ENCODE peak calls at places on chromosomes 2 and 18, in four cellular contexts. One of them, this sample, is unnamed.

GRCh38 chr2:195710407-195710806 is 53.4 kb downstream of the SLC39A10 start:
- DNase-seq in fibroblast of pulmonary artery: peak
- DNase-seq in lung: no peak
- DNase-seq in CD8-positive, alpha-beta T cell: no peak
- DNase-seq in this sample: no peak

GRCh38 chr2:127770973-127771735 is 39.8 kb downstream of the WDR33 start:
- DNase-seq in lung: no peak
- DNase-seq in fibroblast of pulmonary artery: peak
- DNase-seq in CD8-positive, alpha-beta T cell: no peak
- DNase-seq in this sample: no peak

GRCh38 chr2:138323382-138324067 is 178.0 kb upstream of the SPOPL start:
- DNase-seq in fibroblast of pulmonary artery: no peak
- DNase-seq in CD8-positive, alpha-beta T cell: no peak
- DNase-seq in lung: no peak
- DNase-seq in this sample: no peak

GRCh38 chr2:69100220-69100723 is 87.3 kb downstream of the ANTXR1 start:
- DNase-seq in CD8-positive, alpha-beta T cell: no peak
- DNase-seq in lung: no peak
- DNase-seq in fibroblast of pulmonary artery: peak
- DNase-seq in this sample: no peak

GRCh38 chr2:98458207-98458606 is 13.5 kb downstream of the INPP4A start:
- DNase-seq in lung: no peak
- DNase-seq in CD8-positive, alpha-beta T cell: peak
- DNase-seq in fibroblast of pulmonary artery: peak
- DNase-seq in this sample: no peak

GRCh38 chr2:41206004-41206403 is 754.1 kb upstream of the SLC8A1 start:
- DNase-seq in CD8-positive, alpha-beta T cell: no peak
- DNase-seq in lung: no peak
- DNase-seq in fibroblast of pulmonary artery: no peak
- DNase-seq in this sample: no peak

GRCh38 chr18:11393486-11393885 is 215.9 kb upstream of the SLC35G4 start:
- DNase-seq in CD8-positive, alpha-beta T cell: no peak
- DNase-seq in lung: no peak
- DNase-seq in fibroblast of pulmonary artery: no peak
- DNase-seq in this sample: no peak

GRCh38 chr18:34723143-34723542 is 13.0 kb downstream of the DTNA start:
- DNase-seq in lung: no peak
- DNase-seq in fibroblast of pulmonary artery: no peak
- DNase-seq in CD8-positive, alpha-beta T cell: no peak
- DNase-seq in this sample: no peak

GRCh38 chr18:76697441-76697901 is 124.9 kb upstream of the ZNF236 start:
- DNase-seq in CD8-positive, alpha-beta T cell: no peak
- DNase-seq in lung: no peak
- DNase-seq in fibroblast of pulmonary artery: peak
- DNase-seq in this sample: no peak

GRCh38 chr2:65557616-65558573 is 125.5 kb upstream of the SPRED2 start:
- DNase-seq in CD8-positive, alpha-beta T cell: no peak
- DNase-seq in fibroblast of pulmonary artery: no peak
- DNase-seq in lung: no peak
- DNase-seq in this sample: no peak

GRCh38 chr2:20438334-20439192 is 8.3 kb upstream of the RHOB start:
- DNase-seq in CD8-positive, alpha-beta T cell: no peak
- DNase-seq in lung: no peak
- DNase-seq in fibroblast of pulmonary artery: peak
- DNase-seq in this sample: no peak

GRCh38 chr2:198129609-198130008 is 325.2 kb downstream of the PLCL1 start:
- DNase-seq in fibroblast of pulmonary artery: no peak
- DNase-seq in CD8-positive, alpha-beta T cell: no peak
- DNase-seq in lung: no peak
- DNase-seq in this sample: no peak

GRCh38 chr18:14962626-14963025 is 214.7 kb downstream of the ANKRD30B start:
- DNase-seq in lung: peak
- DNase-seq in fibroblast of pulmonary artery: no peak
- DNase-seq in CD8-positive, alpha-beta T cell: no peak
- DNase-seq in this sample: no peak

GRCh38 chr2:151071382-151071781 is 190.3 kb downstream of the RBM43 start:
- DNase-seq in fibroblast of pulmonary artery: peak
- DNase-seq in lung: no peak
- DNase-seq in CD8-positive, alpha-beta T cell: no peak
- DNase-seq in this sample: no peak

GRCh38 chr2:16481342-16481741 is 184.3 kb downstream of the CYRIA start:
- DNase-seq in CD8-positive, alpha-beta T cell: no peak
- DNase-seq in lung: no peak
- DNase-seq in fibroblast of pulmonary artery: no peak
- DNase-seq in this sample: no peak

GRCh38 chr2:241808701-241809382 is at the start of gene NEU4:
- DNase-seq in fibroblast of pulmonary artery: no peak
- DNase-seq in lung: no peak
- DNase-seq in CD8-positive, alpha-beta T cell: no peak
- DNase-seq in this sample: no peak

GRCh38 chr2:178317807-178318206 is 123.5 kb downstream of the OSBPL6 start:
- DNase-seq in fibroblast of pulmonary artery: no peak
- DNase-seq in CD8-positive, alpha-beta T cell: no peak
- DNase-seq in lung: no peak
- DNase-seq in this sample: no peak

GRCh38 chr2:189179607-189179979 is at the start of gene COL5A2:
- DNase-seq in lung: no peak
- DNase-seq in fibroblast of pulmonary artery: peak
- DNase-seq in CD8-positive, alpha-beta T cell: no peak
- DNase-seq in this sample: peak

GRCh38 chr2:174596994-174597346 is 634 bp downstream of the WIPF1 start:
- DNase-seq in lung: no peak
- DNase-seq in CD8-positive, alpha-beta T cell: no peak
- DNase-seq in fibroblast of pulmonary artery: no peak
- DNase-seq in this sample: no peak

GRCh38 chr2:57907411-57907810 is 139.2 kb upstream of the VRK2 start:
- DNase-seq in lung: no peak
- DNase-seq in CD8-positive, alpha-beta T cell: no peak
- DNase-seq in fibroblast of pulmonary artery: no peak
- DNase-seq in this sample: no peak

GRCh38 chr2:71607490-71607889 is 154.1 kb downstream of the DYSF start:
- DNase-seq in CD8-positive, alpha-beta T cell: no peak
- DNase-seq in fibroblast of pulmonary artery: no peak
- DNase-seq in lung: no peak
- DNase-seq in this sample: peak

GRCh38 chr2:205929445-205930027 is 156.4 kb downstream of the INO80D start:
- DNase-seq in fibroblast of pulmonary artery: no peak
- DNase-seq in CD8-positive, alpha-beta T cell: no peak
- DNase-seq in lung: no peak
- DNase-seq in this sample: no peak

GRCh38 chr2:211664321-211664720 is 874.3 kb downstream of the ERBB4 start:
- DNase-seq in CD8-positive, alpha-beta T cell: no peak
- DNase-seq in lung: no peak
- DNase-seq in fibroblast of pulmonary artery: no peak
- DNase-seq in this sample: no peak

GRCh38 chr2:204180671-204181070 is 244.1 kb downstream of the ICOS start:
- DNase-seq in CD8-positive, alpha-beta T cell: no peak
- DNase-seq in fibroblast of pulmonary artery: no peak
- DNase-seq in lung: no peak
- DNase-seq in this sample: no peak

GRCh38 chr2:42359304-42359749 is 1.7 kb downstream of the COX7A2L start:
- DNase-seq in fibroblast of pulmonary artery: no peak
- DNase-seq in CD8-positive, alpha-beta T cell: no peak
- DNase-seq in lung: no peak
- DNase-seq in this sample: no peak

GRCh38 chr2:120305296-120305695 is 40.6 kb upstream of the INHBB start:
- DNase-seq in CD8-positive, alpha-beta T cell: no peak
- DNase-seq in lung: no peak
- DNase-seq in fibroblast of pulmonary artery: peak
- DNase-seq in this sample: no peak

GRCh38 chr2:41907716-41908328 is 140.0 kb upstream of the PKDCC start:
- DNase-seq in CD8-positive, alpha-beta T cell: no peak
- DNase-seq in fibroblast of pulmonary artery: no peak
- DNase-seq in lung: no peak
- DNase-seq in this sample: peak

GRCh38 chr2:77418537-77418936 is 103.6 kb downstream of the LRRTM4 start:
- DNase-seq in fibroblast of pulmonary artery: no peak
- DNase-seq in lung: no peak
- DNase-seq in CD8-positive, alpha-beta T cell: no peak
- DNase-seq in this sample: no peak

DNA sequence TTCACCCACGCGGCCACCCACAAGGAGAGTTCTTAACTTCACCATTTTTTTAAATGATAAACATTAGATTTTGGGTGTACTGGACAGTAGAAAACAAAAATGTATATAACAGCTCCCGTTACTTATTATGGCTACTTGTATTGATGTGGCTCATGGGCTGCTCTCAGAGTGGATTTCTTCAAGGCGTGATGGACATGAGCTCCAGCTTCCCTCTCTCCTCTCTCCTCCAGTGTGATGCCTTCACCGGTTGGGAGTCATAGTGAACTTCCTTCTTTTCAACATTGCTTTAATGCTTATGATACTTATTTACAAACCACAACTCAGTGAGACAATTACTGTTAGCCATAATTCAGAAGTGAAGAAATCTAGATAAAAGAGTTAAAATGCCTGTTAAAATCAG is 515.2 kb downstream of the RNF144A start:
- DNase-seq in lung: no peak
- DNase-seq in fibroblast of pulmonary artery: no peak
- DNase-seq in CD8-positive, alpha-beta T cell: no peak
- DNase-seq in this sample: no peak
- TF ChIP-seq CTCF in lung: no peak
- TF ChIP-seq CTCF in fibroblast of pulmonary artery: no peak
- TF ChIP-seq CTCF in CD8-positive, alpha-beta T cell: no peak
- TF ChIP-seq CTCF in this sample: no peak

DNA sequence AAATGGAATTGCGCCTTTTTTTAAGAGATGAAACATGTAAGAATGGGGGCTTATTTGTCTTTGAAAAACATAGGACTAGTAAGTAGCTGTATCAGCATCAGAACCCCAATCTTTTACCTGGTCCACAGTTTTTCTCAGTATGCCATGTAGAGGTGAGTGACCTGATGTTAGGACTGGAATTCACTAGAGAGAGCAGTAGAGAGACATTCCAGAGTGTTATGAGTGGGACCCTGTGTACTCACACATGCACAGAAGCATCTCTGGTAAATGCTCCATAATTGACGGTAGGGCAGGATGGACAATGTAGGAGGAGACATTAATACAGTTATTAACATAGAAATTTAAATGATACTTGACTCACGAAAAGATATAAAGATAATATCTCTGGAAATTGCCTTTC is 1.4 kb upstream of the GALNT13 start:
- DNase-seq in lung: no peak
- DNase-seq in fibroblast of pulmonary artery: no peak
- DNase-seq in CD8-positive, alpha-beta T cell: no peak
- DNase-seq in this sample: no peak
- TF ChIP-seq CTCF in lung: no peak
- TF ChIP-seq CTCF in fibroblast of pulmonary artery: no peak
- TF ChIP-seq CTCF in CD8-positive, alpha-beta T cell: no peak
- TF ChIP-seq CTCF in this sample: peak

GRCh38 chr2:156333274-156333950 is 891 bp upstream of the NR4A2 start:
- DNase-seq in fibroblast of pulmonary artery: no peak
- DNase-seq in lung: no peak
- DNase-seq in CD8-positive, alpha-beta T cell: no peak
- DNase-seq in this sample: no peak

GRCh38 chr2:156332452-156333273 is at the start of gene NR4A2:
- DNase-seq in lung: peak
- DNase-seq in fibroblast of pulmonary artery: peak
- DNase-seq in CD8-positive, alpha-beta T cell: peak
- DNase-seq in this sample: peak

GRCh38 chr2:156331572-156332451 is 709 bp downstream of the NR4A2 start:
- DNase-seq in CD8-positive, alpha-beta T cell: no peak
- DNase-seq in lung: peak
- DNase-seq in fibroblast of pulmonary artery: peak
- DNase-seq in this sample: no peak

GRCh38 chr2:156333951-156334495 is 1.5 kb upstream of the NR4A2 start:
- DNase-seq in CD8-positive, alpha-beta T cell: peak
- DNase-seq in fibroblast of pulmonary artery: peak
- DNase-seq in lung: peak
- DNase-seq in this sample: peak

DNA sequence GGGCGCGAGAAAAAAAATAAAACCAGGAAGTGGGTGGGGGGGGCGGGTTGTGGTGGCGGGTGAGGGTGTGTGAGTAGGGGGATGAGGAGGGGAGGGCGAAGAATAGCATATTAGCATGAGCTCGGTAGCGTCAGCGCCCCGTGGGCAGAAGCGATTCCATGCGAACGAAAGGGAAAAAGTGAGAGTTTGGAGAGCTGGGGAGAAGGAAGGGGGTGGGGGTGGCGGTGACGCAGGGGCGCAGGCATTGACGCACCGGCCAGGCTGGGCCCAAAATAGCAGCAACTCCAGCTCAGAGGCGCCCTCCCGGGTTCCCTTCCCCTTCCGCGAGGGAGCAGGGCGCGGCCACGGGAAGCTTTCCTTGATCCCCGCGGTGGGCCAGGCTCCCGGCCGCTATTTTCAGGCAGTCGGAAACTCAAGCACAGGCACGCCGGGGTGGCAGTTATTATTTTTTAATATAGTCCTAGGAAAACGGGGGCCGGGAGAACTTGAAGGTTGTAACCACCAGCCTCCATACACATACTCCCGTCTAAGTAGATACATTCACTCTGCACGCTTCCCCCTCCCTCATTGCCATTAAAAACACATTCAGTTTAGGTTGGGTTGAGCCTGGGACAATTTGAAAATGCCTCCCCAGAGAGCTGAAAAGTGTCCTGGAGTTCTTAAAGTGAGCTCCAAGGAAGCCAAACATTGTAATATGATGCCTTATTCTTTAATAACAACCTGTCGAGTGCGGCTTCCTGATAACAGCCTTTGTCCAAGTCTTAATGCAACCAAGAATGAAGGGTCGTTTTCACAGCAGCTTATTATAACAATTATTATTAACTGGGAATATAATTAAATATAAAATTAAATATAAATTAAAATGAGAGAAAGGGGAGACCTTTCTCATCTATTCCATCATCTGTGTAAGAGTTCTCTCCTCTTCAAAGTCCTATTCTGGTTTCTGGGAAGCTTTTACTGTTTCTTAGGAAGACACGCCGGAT is 2.3 kb upstream of the NR4A2 start:
- DNase-seq in CD8-positive, alpha-beta T cell: peak
- DNase-seq in fibroblast of pulmonary artery: peak
- DNase-seq in lung: peak
- DNase-seq in this sample: peak
- TF ChIP-seq CTCF in CD8-positive, alpha-beta T cell: no peak
- TF ChIP-seq CTCF in fibroblast of pulmonary artery: no peak
- TF ChIP-seq CTCF in lung: no peak
- TF ChIP-seq CTCF in this sample: peak

DNA sequence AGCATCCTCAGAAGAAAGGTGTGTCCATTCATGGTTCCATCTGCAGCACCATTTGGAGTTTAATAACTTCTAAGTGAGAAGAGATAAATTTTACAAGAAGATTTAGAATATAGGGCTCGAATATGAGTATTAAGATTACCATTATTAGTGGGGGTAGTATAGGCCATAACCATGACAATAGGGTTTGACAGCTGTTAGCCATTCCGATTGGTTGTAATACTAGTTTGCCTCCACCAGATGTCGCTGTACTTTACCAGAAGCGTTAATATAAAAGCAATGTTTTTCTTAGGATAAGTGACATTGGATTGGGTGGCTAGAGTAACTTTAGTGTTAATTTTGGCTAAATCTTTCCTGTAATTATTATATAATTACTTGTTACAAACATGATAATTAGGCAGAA is 107.5 kb upstream of the SRD5A2 start:
- DNase-seq in lung: no peak
- DNase-seq in fibroblast of pulmonary artery: peak
- DNase-seq in CD8-positive, alpha-beta T cell: no peak
- DNase-seq in this sample: no peak
- TF ChIP-seq CTCF in lung: no peak
- TF ChIP-seq CTCF in fibroblast of pulmonary artery: peak
- TF ChIP-seq CTCF in CD8-positive, alpha-beta T cell: peak
- TF ChIP-seq CTCF in this sample: peak